ENCODE peak calls at places on chromosome 16, in four cellular contexts. Y, F, I and V are unnamed samples.

GRCh38 chr16:86631441-86631840 is 53.1 kb downstream of the FOXL1 start:
- DNase-seq in I (no peak), F (peak; percentile 24), Y (no peak), V (no peak)

GRCh38 chr16:14449790-14450463 is 180.1 kb downstream of the PARN start:
- DNase-seq in I (no peak), F (peak; percentile 34), Y (no peak), V (no peak)

GRCh38 chr16:35148748-35149147 is 1689.3 kb downstream of the TP53TG3F start:
- DNase-seq in I (no peak), F (no peak), Y (no peak), V (no peak)

GRCh38 chr16:82882982-82883863 is 256.5 kb downstream of the CDH13 start:
- DNase-seq in Y (no peak), I (no peak), F (no peak), V (no peak)

GRCh38 chr16:56600398-56600999 is 7.9 kb upstream of the MT2A start:
- DNase-seq in F (peak; percentile 87), Y (no peak), I (peak; percentile 72), V (peak; percentile 59)

GRCh38 chr16:81697886-81698635 is 81.0 kb upstream of the PLCG2 start:
- DNase-seq in I (no peak), F (no peak), Y (no peak), V (no peak)

GRCh38 chr16:1379054-1379862 is 27.5 kb downstream of the GNPTG start:
- DNase-seq in Y (no peak), I (peak; percentile 97), F (peak; percentile 76), V (peak; percentile 60)

GRCh38 chr16:55555436-55555835 is 11.0 kb upstream of the CAPNS2 start:
- DNase-seq in F (no peak), Y (no peak), I (no peak), V (no peak)

GRCh38 chr16:88430524-88431446 is 22.3 kb upstream of the ZFPM1 start:
- DNase-seq in F (no peak), I (no peak), Y (no peak), V (no peak)

GRCh38 chr16:88686062-88686438 is 257 bp downstream of the SNAI3 start:
- DNase-seq in F (no peak), I (no peak), Y (no peak), V (no peak)

GRCh38 chr16:4746991-4747574 is 12.7 kb downstream of the DNAAF8 start:
- DNase-seq in I (no peak), Y (no peak), F (no peak), V (no peak)

GRCh38 chr16:966035-966434 is 4.7 kb downstream of the LMF1 start:
- DNase-seq in F (no peak), I (no peak), Y (no peak), V (no peak)

GRCh38 chr16:4574919-4575705 is 19.0 kb downstream of the C16orf96 start:
- DNase-seq in Y (no peak), I (no peak), F (no peak), V (no peak)

GRCh38 chr16:22206847-22207714 is 1.0 kb downstream of the EEF2K start:
- DNase-seq in Y (peak; percentile 31), I (peak; percentile 75), F (peak; percentile 33), V (no peak)

GRCh38 chr16:83926726-83927397 is 26.2 kb upstream of the OSGIN1 start:
- DNase-seq in F (peak; percentile 89), Y (no peak), I (peak; percentile 90), V (peak; percentile 82)

GRCh38 chr16:75340715-75341500 is 89.5 kb upstream of the BCAR1 start:
- DNase-seq in F (no peak), Y (no peak), I (peak; percentile 39), V (no peak)

GRCh38 chr16:5615868-5616642 is 518.5 kb upstream of the EEF2KMT start:
- DNase-seq in Y (no peak), I (peak; percentile 84), F (peak; percentile 58), V (peak; percentile 35)

GRCh38 chr16:83979456-83979855 is 11.4 kb downstream of the NECAB2 start:
- DNase-seq in Y (no peak), I (no peak), F (no peak), V (no peak)

GRCh38 chr16:88062341-88062861 is 111.2 kb downstream of the BANP start:
- DNase-seq in I (peak; percentile 63), Y (no peak), F (no peak), V (no peak)

GRCh38 chr16:89410794-89411309 is 79.5 kb downstream of the ANKRD11 start:
- DNase-seq in I (peak; percentile 86), Y (no peak), F (no peak), V (peak; percentile 34)

GRCh38 chr16:88295526-88296436 is 87.0 kb upstream of the ZNF469 start:
- DNase-seq in F (no peak), Y (no peak), I (peak; percentile 86), V (no peak)

GRCh38 chr16:83215417-83216001 is 588.7 kb downstream of the CDH13 start:
- DNase-seq in I (peak; percentile 49), F (peak; percentile 23), Y (no peak), V (peak; percentile 21)

GRCh38 chr16:54280751-54281150 is 5.8 kb downstream of the IRX3 start:
- DNase-seq in F (no peak), Y (no peak), I (no peak), V (no peak)

GRCh38 chr16:22192261-22193133 is 13.6 kb upstream of the EEF2K start:
- DNase-seq in F (no peak), I (no peak), Y (peak; percentile 85), V (peak; percentile 98)

GRCh38 chr16:56450275-56450889 is 750 bp downstream of the NUDT21 start:
- DNase-seq in F (no peak), Y (no peak), I (peak; percentile 32), V (no peak)

GRCh38 chr16:8878523-8878911 is 3.6 kb upstream of the LITAFD start:
- DNase-seq in Y (no peak), F (no peak), I (no peak), V (no peak)

GRCh38 chr16:30026449-30026848 is 3.5 kb downstream of the C16orf92 start:
- DNase-seq in Y (no peak), I (no peak), F (no peak), V (no peak)

GRCh38 chr16:25081702-25082101 is 29.8 kb upstream of the LCMT1 start:
- DNase-seq in Y (no peak), I (no peak), F (no peak), V (no peak)

GRCh38 chr16:69014811-69015210 is 90.6 kb upstream of the HAS3 start:
- DNase-seq in Y (no peak), F (no peak), I (no peak), V (no peak)

GRCh38 chr16:77782694-77783093 is 5.7 kb upstream of the VAT1L start:
- DNase-seq in Y (no peak), I (peak; percentile 31), F (no peak), V (peak; percentile 49)

GRCh38 chr16:65201446-65202010 is 79.7 kb upstream of the CDH11 start:
- DNase-seq in F (no peak), Y (no peak), I (no peak), V (no peak)

GRCh38 chr16:50252082-50252611 is 14.2 kb upstream of the ADCY7 start:
- DNase-seq in F (no peak), I (no peak), Y (no peak), V (no peak)

GRCh38 chr16:11742041-11742535 is 569 bp downstream of the TXNDC11 start:
- DNase-seq in Y (no peak), I (no peak), F (peak; percentile 25), V (peak; percentile 32)

GRCh38 chr16:51556694-51557327 is 405.7 kb upstream of the SALL1 start:
- DNase-seq in I (no peak), F (peak; percentile 79), Y (no peak), V (no peak)

GRCh38 chr16:5502467-5502869 is 404.9 kb upstream of the EEF2KMT start:
- DNase-seq in F (peak; percentile 11), I (peak; percentile 76), Y (no peak), V (peak; percentile 21)

GRCh38 chr16:64351116-64351515 is 770.7 kb downstream of the CDH11 start:
- DNase-seq in I (no peak), Y (no peak), F (no peak), V (no peak)

GRCh38 chr16:85229869-85230416 is 117.7 kb upstream of the CIBAR2 start:
- DNase-seq in Y (no peak), I (peak; percentile 69), F (no peak), V (no peak)

GRCh38 chr16:85228463-85228862 is 116.2 kb upstream of the CIBAR2 start:
- DNase-seq in I (no peak), F (no peak), Y (no peak), V (no peak)

GRCh38 chr16:85228970-85229430 is 116.7 kb upstream of the CIBAR2 start:
- DNase-seq in I (no peak), Y (no peak), F (no peak), V (no peak)

GRCh38 chr16:85227262-85227923 is 115.1 kb upstream of the CIBAR2 start:
- DNase-seq in I (no peak), F (no peak), Y (peak; percentile 98), V (no peak)

DNA sequence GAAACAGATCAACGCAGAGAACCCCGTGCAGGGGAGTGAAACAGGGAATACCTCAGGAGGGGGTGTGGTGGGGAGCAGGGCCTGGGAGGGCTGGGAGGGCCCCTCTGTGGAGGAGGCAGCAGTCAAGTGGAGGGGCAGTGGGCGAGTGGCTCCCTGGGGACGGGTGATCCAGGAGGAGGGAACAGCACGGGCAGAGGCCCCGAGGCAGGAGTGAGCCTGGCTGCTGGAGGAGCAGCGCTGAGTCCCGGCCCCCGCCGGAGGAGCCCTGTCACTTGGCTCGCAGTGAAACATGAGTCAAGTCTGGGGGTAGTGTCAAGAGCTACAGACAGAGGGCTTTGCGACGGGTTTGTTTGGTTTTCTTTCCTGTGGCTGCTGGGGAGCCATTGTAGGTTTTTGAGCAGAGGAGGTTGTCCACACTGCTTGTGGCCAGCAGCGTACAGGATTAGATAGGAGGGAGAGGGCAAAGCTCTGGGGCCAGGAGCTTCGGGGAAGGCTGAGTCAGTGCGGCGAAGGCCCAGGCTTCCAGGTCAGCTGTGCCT is 115.7 kb upstream of the CIBAR2 start:
- DNase-seq in I (peak; percentile 69), Y (no peak), F (no peak), V (no peak)
- TF ChIP-seq PBX3 in I (no peak), Y (peak; percentile 6), F (no peak), V (no peak)

GRCh38 chr16:66471264-66471663 is 44.2 kb downstream of the BEAN1 start:
- DNase-seq in F (no peak), Y (no peak), I (no peak), V (no peak)

GRCh38 chr16:66470556-66470955 is 43.5 kb downstream of the BEAN1 start:
- DNase-seq in F (no peak), I (no peak), Y (no peak), V (no peak)

GRCh38 chr16:66469291-66469931 is 42.3 kb downstream of the BEAN1 start:
- DNase-seq in Y (no peak), I (no peak), F (no peak), V (no peak)

GRCh38 chr16:66468321-66468965 is 41.3 kb downstream of the BEAN1 start:
- DNase-seq in Y (no peak), I (no peak), F (no peak), V (no peak)

GRCh38 chr16:66469932-66470546 is 42.9 kb downstream of the BEAN1 start:
- DNase-seq in F (no peak), I (no peak), Y (no peak), V (no peak)
- TF ChIP-seq PBX3 in F (no peak), I (no peak), Y (no peak), V (no peak)

GRCh38 chr16:72372646-72373045 is 200.7 kb upstream of the PMFBP1 start:
- DNase-seq in Y (no peak), I (no peak), F (no peak), V (no peak)
- TF ChIP-seq PBX3 in Y (no peak), I (no peak), F (no peak), V (no peak)

DNA sequence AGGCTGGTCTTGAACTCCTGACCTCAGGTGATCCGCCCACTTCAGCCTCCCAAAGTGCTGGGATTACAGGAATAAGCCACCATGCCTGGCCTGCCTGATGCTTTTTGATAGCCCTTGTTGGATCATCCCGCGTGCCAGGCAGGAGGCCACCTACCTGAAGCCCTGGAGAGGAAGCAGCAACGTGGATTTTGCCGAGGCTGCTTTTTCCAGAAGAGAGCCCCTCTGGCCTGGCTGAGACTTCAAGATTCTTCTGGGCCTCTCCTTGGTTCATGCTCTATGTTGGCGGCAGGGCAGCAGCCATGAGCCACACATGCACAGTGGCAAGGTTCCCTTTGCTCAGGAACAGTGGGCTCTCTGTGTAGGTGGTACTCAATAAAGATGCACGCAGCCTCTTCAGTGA is 11.5 kb downstream of the KATNB1 start:
- DNase-seq in I (no peak), Y (no peak), F (no peak), V (no peak)
- TF ChIP-seq PBX3 in I (no peak), Y (no peak), F (no peak), V (no peak)